ENCODE peak calls at places on chromosomes 3 and 15, in four cellular contexts. Q, R, W and K are unnamed samples.

GRCh38 chr15:85542895-85543331 is 162.5 kb downstream of the AKAP13 start:
- DNase-seq in Q (no peak), R (no peak), W (no peak), K (no peak)

GRCh38 chr3:119206611-119207511 is 33.5 kb downstream of the UPK1B start:
- DNase-seq in Q (peak), R (no peak), W (peak), K (no peak)

GRCh38 chr15:65653341-65653740 is 31.6 kb downstream of the SLC24A1 start:
- DNase-seq in Q (no peak), R (no peak), W (no peak), K (no peak)

GRCh38 chr3:115245899-115246298 is 98.8 kb upstream of the ZBTB20 start:
- DNase-seq in Q (no peak), R (no peak), W (no peak), K (no peak)

GRCh38 chr15:82091636-82092140 is 45.9 kb upstream of the MEX3B start:
- DNase-seq in Q (no peak), R (no peak), W (peak), K (no peak)

GRCh38 chr3:43001094-43001553 is 22.0 kb downstream of the GASK1A start:
- DNase-seq in Q (no peak), R (no peak), W (no peak), K (peak)

GRCh38 chr3:131995936-131996335 is 38.9 kb downstream of the CPNE4 start:
- DNase-seq in Q (no peak), R (no peak), W (no peak), K (no peak)

GRCh38 chr3:109363634-109364033 is 26.3 kb upstream of the DPPA4 start:
- DNase-seq in Q (peak), R (no peak), W (no peak), K (no peak)

GRCh38 chr3:185866995-185867394 is 42.2 kb upstream of the IGF2BP2 start:
- DNase-seq in Q (no peak), R (no peak), W (no peak), K (no peak)

GRCh38 chr3:88149146-88149515 is 628 bp upstream of the C3orf38 start:
- DNase-seq in Q (no peak), R (peak), W (no peak), K (no peak)

GRCh38 chr3:139572847-139573672 is 33.5 kb upstream of the RBP1 start:
- DNase-seq in Q (no peak), R (no peak), W (no peak), K (no peak)

GRCh38 chr3:42229942-42230688 is 35.9 kb downstream of the CCK start:
- DNase-seq in Q (peak), R (peak), W (no peak), K (no peak)

GRCh38 chr15:69665641-69666091 is 213.0 kb downstream of the RPLP1 start:
- DNase-seq in Q (no peak), R (no peak), W (no peak), K (no peak)

GRCh38 chr3:156628095-156628690 is 46.2 kb upstream of the TIPARP start:
- DNase-seq in Q (no peak), R (no peak), W (no peak), K (no peak)

GRCh38 chr3:44648564-44649229 is at the start of gene ZNF35:
- DNase-seq in Q (peak), R (peak), W (peak), K (peak)

GRCh38 chr3:126127452-126127851 is 43.5 kb upstream of the SLC41A3 start:
- DNase-seq in Q (no peak), R (no peak), W (peak), K (peak)

GRCh38 chr15:79091204-79091867 is 756 bp upstream of the RASGRF1 start:
- DNase-seq in Q (peak), R (no peak), W (no peak), K (no peak)

GRCh38 chr15:60208708-60209107 is 189.1 kb downstream of the ANXA2 start:
- DNase-seq in Q (no peak), R (no peak), W (no peak), K (no peak)

GRCh38 chr3:17942856-17943255 is 200.4 kb upstream of the TBC1D5 start:
- DNase-seq in Q (no peak), R (peak), W (no peak), K (no peak)

GRCh38 chr3:106957021-106957420 is 420.2 kb upstream of the CCDC54 start:
- DNase-seq in Q (no peak), R (no peak), W (no peak), K (no peak)

GRCh38 chr3:186084264-186084663 is 24.6 kb downstream of the ETV5 start:
- DNase-seq in Q (no peak), R (no peak), W (no peak), K (no peak)

GRCh38 chr3:105997800-105998526 is 129.2 kb upstream of the CBLB start:
- DNase-seq in Q (peak), R (peak), W (no peak), K (no peak)

GRCh38 chr15:28014623-28015200 is 84.4 kb downstream of the OCA2 start:
- DNase-seq in Q (no peak), R (no peak), W (no peak), K (no peak)

GRCh38 chr15:38707802-38708671 is 143.4 kb upstream of the RASGRP1 start:
- DNase-seq in Q (peak), R (no peak), W (no peak), K (peak)

GRCh38 chr15:67013696-67014095 is 51.7 kb upstream of the SMAD3 start:
- DNase-seq in Q (no peak), R (no peak), W (no peak), K (no peak)

GRCh38 chr3:11820540-11821041 is 26.1 kb downstream of the TAMM41 start:
- DNase-seq in Q (peak), R (peak), W (no peak), K (peak)

GRCh38 chr3:128307029-128307633 is 153.8 kb downstream of the EEFSEC start:
- DNase-seq in Q (no peak), R (no peak), W (no peak), K (no peak)

GRCh38 chr3:184577546-184577945 is 16.0 kb downstream of the EPHB3 start:
- DNase-seq in Q (no peak), R (no peak), W (no peak), K (no peak)

GRCh38 chr15:67010898-67011619 is 54.3 kb upstream of the SMAD3 start:
- DNase-seq in Q (no peak), R (no peak), W (no peak), K (no peak)

GRCh38 chr3:104279617-104280016 is 1087.1 kb upstream of the ALCAM start:
- DNase-seq in Q (no peak), R (no peak), W (no peak), K (no peak)

GRCh38 chr3:100766069-100766468 is 56.8 kb downstream of the TFG start:
- DNase-seq in Q (no peak), R (no peak), W (no peak), K (no peak)
- TF ChIP-seq POLR2A in Q (no peak), R (no peak), W (no peak), K (no peak)

GRCh38 chr15:75843618-75844610 is 667 bp downstream of the UBE2Q2 start:
- DNase-seq in Q (peak), R (peak), W (peak), K (peak)
- TF ChIP-seq POLR2A in Q (peak), R (no peak), W (no peak), K (no peak)

GRCh38 chr3:63130625-63131024 is 147.5 kb upstream of the SYNPR start:
- DNase-seq in Q (no peak), R (no peak), W (no peak), K (no peak)

GRCh38 chr3:63132456-63133250 is 145.5 kb upstream of the SYNPR start:
- DNase-seq in Q (no peak), R (no peak), W (no peak), K (no peak)

DNA sequence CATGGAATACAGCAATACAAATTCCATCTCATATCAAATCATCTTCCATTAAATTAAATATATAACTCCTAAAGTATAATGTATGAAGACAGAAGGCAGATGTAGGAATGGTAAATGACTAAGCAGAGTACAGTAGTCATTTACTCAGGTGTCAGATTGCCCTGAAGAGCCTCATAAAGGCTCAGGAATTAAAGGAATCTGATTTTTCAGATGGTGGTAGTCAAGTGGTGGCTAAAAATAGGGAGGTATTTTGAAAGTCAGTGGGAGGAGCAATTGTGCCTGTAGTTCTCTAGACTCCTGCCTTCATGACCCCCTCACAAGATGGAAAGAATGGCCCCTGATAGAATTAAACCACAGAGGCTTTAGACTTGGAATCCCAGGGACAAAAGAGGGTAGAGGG is 142.7 kb upstream of the SYNPR start:
- DNase-seq in Q (no peak), R (no peak), W (no peak), K (no peak)
- TF ChIP-seq POLR2A in Q (no peak), R (no peak), W (no peak), K (no peak)

GRCh38 chr15:101497017-101497416 is 7.5 kb upstream of the PCSK6 start:
- DNase-seq in Q (no peak), R (no peak), W (no peak), K (no peak)

GRCh38 chr15:101498076-101498730 is 8.7 kb upstream of the PCSK6 start:
- DNase-seq in Q (no peak), R (no peak), W (no peak), K (no peak)

GRCh38 chr15:101498731-101499480 is 9.4 kb upstream of the PCSK6 start:
- DNase-seq in Q (no peak), R (no peak), W (no peak), K (no peak)

GRCh38 chr15:101496198-101496986 is 6.9 kb upstream of the PCSK6 start:
- DNase-seq in Q (no peak), R (no peak), W (peak), K (no peak)

DNA sequence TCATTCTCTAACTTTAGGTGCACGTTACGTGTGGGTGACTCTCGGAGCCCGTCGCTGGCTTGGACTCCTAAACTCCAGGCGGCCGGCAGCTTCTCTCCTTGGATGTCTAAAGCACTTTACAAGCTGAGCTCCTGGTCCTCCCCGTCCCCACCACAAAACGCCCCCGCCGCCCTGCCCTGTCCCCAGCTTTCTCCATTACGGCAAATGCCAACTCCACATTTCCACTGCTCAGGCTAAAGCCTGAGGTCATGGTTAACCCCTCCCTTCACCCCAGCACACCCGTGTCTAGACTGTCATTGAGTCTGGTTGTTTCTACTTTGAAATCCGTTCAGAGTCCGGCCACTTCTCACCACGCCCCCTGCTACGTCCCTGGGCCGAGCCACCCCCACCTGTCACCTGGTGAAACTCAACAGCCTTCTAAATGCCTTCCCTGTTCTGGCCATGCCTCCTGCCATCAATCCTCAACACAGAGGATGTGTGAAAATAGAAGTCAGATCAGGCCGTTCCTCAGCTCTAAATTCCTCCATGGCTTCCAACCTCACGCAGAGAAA is 8.1 kb upstream of the PCSK6 start:
- DNase-seq in Q (no peak), R (no peak), W (no peak), K (no peak)
- TF ChIP-seq POLR2A in Q (no peak), R (no peak), W (no peak), K (no peak)

DNA sequence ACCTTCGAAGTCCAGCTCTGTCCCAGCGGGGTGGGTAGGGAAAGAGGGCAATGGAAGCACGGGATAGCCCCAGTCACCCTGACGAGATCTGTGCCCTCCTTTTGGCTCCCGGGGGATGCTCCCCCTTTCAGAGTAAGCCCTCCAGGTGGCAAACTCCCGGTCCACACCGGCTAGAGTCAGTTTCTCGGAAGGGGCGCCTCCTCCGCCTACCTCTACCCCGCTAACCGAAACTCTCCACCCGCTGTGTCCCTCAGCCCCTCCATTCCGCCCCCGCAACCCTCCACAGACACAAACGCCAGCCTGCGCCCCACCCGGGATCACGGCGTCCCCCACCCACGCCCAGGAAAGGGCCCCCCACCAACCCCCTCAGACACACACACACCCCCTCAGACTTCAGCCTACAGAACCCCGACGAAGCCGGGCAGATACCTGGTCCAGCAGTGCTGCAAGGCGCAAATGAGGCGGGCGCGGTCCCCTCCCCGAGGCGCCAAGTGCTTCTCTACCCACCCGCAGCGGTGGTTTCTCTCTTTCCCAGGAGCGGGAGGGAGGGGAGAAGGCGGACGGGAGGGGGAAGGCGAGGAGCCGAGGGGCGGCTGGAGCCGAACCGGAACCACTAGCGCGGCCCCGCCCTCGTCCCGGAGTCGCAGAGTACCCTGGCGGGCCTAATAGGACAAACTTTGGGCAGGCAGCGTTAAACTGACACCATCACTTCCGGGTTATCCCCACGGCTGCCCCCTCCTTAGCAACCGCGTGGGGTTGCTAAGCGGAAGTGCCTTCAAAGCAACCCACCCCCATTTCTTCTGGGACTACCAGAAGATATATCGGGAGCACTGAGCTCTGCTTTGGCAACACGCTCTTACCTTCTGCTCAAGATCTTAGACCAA is at the start of gene CSNK1G1:
- DNase-seq in Q (peak), R (peak), W (peak), K (peak)
- TF ChIP-seq POLR2A in Q (peak), R (peak), W (peak), K (no peak)

GRCh38 chr3:69080233-69080644 is at the start of gene UBA3:
- DNase-seq in Q (peak), R (peak), W (peak), K (peak)
- TF ChIP-seq POLR2A in Q (peak), R (peak), W (no peak), K (no peak)

GRCh38 chr3:111617912-111618601 is 22.9 kb upstream of the ZBED2 start:
- DNase-seq in Q (no peak), R (no peak), W (no peak), K (no peak)

GRCh38 chr3:111621535-111621934 is 26.4 kb upstream of the ZBED2 start:
- DNase-seq in Q (peak), R (peak), W (no peak), K (no peak)

GRCh38 chr3:111618945-111619344 is 23.8 kb upstream of the ZBED2 start:
- DNase-seq in Q (no peak), R (no peak), W (no peak), K (no peak)

GRCh38 chr3:111617406-111617805 is 22.3 kb upstream of the ZBED2 start:
- DNase-seq in Q (no peak), R (no peak), W (no peak), K (no peak)

DNA sequence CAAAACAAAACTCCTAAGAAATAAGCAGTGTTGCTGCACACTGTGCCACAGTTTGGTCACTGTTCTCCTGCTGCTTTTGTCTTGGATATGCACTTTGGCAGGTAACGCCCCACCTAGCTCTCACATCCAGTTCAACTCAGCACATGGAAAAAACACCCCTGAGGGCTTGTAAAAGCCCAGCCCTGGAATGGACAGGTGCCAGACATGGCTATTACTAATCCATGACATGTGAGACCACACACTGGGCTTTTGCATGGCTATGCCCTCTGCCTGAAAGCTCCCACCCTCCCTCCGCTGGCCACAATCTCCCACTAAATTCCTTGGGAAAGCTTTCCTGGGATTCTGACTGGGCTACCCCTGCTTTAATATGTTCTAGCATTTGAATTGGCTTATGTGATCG is 24.7 kb upstream of the ZBED2 start:
- DNase-seq in Q (peak), R (no peak), W (no peak), K (no peak)
- TF ChIP-seq POLR2A in Q (no peak), R (no peak), W (no peak), K (no peak)

GRCh38 chr15:29046281-29046810 is 160.6 kb downstream of the APBA2 start:
- DNase-seq in Q (no peak), R (no peak), W (peak), K (no peak)
- TF ChIP-seq POLR2A in Q (no peak), R (no peak), W (no peak), K (no peak)

DNA sequence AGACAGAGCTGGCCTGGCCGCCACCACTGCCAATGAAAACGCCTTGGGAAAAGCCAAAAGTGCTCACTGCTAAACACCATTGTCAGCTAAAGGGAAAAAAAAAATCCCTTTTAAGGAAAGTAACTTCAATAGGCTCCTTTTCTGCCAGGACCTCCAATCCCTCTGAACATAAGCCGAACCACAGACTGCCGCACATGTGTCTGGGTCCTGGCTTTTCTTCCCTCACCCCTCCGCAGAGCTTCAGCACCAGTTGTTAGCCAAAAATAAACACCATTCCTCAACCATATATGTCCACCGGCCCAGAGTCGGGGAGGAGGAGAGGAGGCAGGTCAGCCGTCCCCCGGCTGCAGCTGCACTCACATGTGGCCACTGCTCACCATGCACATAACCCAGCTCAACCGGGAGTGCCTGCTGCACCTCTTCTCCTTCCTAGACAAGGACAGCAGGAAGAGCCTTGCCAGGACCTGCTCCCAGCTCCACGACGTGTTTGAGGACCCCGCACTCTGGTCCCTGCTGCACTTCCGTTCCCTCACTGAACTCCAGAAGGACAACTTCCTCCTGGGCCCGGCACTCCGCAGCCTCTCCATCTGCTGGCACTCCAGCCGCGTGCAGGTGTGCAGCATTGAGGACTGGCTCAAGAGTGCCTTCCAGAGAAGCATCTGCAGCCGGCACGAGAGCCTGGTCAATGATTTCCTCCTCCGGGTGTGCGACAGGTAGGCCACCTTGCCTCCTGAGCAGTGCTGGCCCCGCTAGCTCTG is at the start of gene FBXL22:
- DNase-seq in Q (no peak), R (no peak), W (no peak), K (no peak)
- TF ChIP-seq POLR2A in Q (no peak), R (no peak), W (no peak), K (no peak)

GRCh38 chr3:89184151-89184550 is 76.7 kb downstream of the EPHA3 start:
- DNase-seq in Q (no peak), R (no peak), W (no peak), K (no peak)
- TF ChIP-seq POLR2A in Q (no peak), R (no peak), W (no peak), K (no peak)